ENCODE peak calls at places on chromosomes 2 and 18, in six cellular contexts. L, W, S, D, P and X are unnamed samples.

GRCh38 chr2:209473930-209474419 is 50.1 kb downstream of the MAP2 start:
- DNase-seq in D (no peak), S (no peak), L (peak), P (peak), W (no peak), X (peak)

GRCh38 chr2:101704046-101704466 is 6.5 kb downstream of the MAP4K4 start:
- DNase-seq in W (no peak), D (no peak), L (peak), P (peak), S (no peak), X (peak)

GRCh38 chr2:174779361-174779928 is 15.2 kb upstream of the CHRNA1 start:
- DNase-seq in D (no peak), P (peak), S (no peak), W (no peak), L (peak), X (peak)

GRCh38 chr2:172102159-172102857 is 392 bp downstream of the DLX2 start:
- DNase-seq in W (no peak), P (peak), S (no peak), L (peak), D (no peak), X (peak)

GRCh38 chr2:39181297-39181696 is 60.4 kb upstream of the SOS1 start:
- DNase-seq in S (no peak), P (no peak), D (no peak), W (no peak), L (peak), X (peak)

GRCh38 chr2:172196768-172197322 is 94.1 kb upstream of the DLX2 start:
- DNase-seq in D (no peak), W (no peak), L (peak), S (no peak), P (peak), X (peak)

GRCh38 chr2:68251855-68252406 is 401 bp downstream of the PPP3R1 start:
- DNase-seq in D (peak), P (no peak), W (no peak), L (no peak), S (peak), X (no peak)

GRCh38 chr2:231458368-231458767 is 5.9 kb downstream of the NCL start:
- DNase-seq in P (no peak), L (no peak), W (no peak), D (no peak), S (no peak), X (no peak)

GRCh38 chr2:215793747-215794595 is 219.4 kb downstream of the MREG start:
- DNase-seq in D (no peak), P (peak), L (peak), W (no peak), S (no peak), X (peak)

GRCh38 chr2:221524158-221524557 is 47.9 kb downstream of the EPHA4 start:
- DNase-seq in L (no peak), D (no peak), S (no peak), W (no peak), P (no peak), X (no peak)

GRCh38 chr2:221518201-221518936 is 53.7 kb downstream of the EPHA4 start:
- DNase-seq in D (no peak), P (peak), L (peak), W (no peak), S (no peak), X (no peak)

GRCh38 chr2:221518937-221519635 is 53.0 kb downstream of the EPHA4 start:
- DNase-seq in S (no peak), W (no peak), P (no peak), L (peak), D (no peak), X (no peak)

GRCh38 chr2:221517362-221518121 is 54.6 kb downstream of the EPHA4 start:
- DNase-seq in W (no peak), L (peak), P (peak), S (no peak), D (no peak), X (peak)

GRCh38 chr2:221521261-221521845 is 50.8 kb downstream of the EPHA4 start:
- DNase-seq in D (no peak), P (no peak), W (no peak), S (no peak), L (no peak), X (no peak)
- H3K4me2 ChIP-seq in D (no peak), P (no peak), W (no peak), S (no peak), L (no peak), X (no peak)

GRCh38 chr18:1436199-1436598 is 531.5 kb downstream of the ADCYAP1 start:
- DNase-seq in W (no peak), S (no peak), L (no peak), D (no peak), P (no peak), X (no peak)
- H3K14ac ChIP-seq in W (no peak), S (no peak), L (no peak), D (no peak), P (no peak), X (no peak)

DNA sequence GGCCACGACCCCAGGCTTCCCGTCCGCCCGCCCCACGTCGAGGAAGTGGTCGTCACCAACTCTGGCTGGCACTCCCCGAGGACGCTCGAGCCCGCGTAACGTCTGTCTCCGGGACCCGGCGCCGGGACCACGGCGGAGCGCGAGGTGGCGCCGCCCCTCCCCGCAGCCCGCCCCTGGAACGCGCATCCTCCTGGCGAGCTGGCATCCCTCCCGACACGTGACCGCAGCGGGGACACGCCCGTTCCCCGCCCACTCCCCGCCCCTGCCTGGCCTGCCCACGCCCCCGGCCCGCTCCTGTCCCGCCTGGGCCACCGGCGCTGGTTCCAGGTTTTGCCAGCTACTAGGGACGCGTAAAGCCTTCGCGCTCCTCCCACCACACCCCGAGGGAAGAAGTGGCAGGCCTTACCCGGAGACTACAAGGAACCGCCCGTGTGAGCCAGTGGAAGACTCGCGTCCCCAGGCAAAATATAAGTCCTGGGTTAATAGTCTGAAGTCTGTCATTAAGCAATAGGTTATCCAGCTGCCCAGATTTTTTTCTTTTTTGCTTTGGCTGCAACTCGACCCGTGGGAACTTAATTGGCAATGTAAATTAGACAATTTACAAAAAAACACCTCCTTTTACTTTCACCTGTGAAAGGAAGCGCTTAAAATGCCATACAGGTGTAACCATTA is at the start of gene OSBPL1A:
- DNase-seq in P (peak), S (peak), L (peak), W (peak), D (peak), X (peak)
- H3K23ac ChIP-seq in P (no peak), S (no peak), L (peak), W (no peak), D (no peak), X (no peak)

GRCh38 chr2:25982273-25982967 is at the start of gene KIF3C:
- DNase-seq in D (peak), P (peak), S (peak), W (peak), L (peak), X (peak)

GRCh38 chr2:25980076-25980887 is 2.0 kb downstream of the KIF3C start:
- DNase-seq in D (no peak), S (no peak), P (no peak), L (no peak), W (no peak), X (no peak)

GRCh38 chr2:25979006-25979405 is 3.3 kb downstream of the KIF3C start:
- DNase-seq in S (no peak), D (no peak), P (no peak), L (no peak), W (no peak), X (no peak)

GRCh38 chr2:25981596-25982272 is 563 bp downstream of the KIF3C start:
- DNase-seq in D (peak), P (no peak), W (no peak), S (no peak), L (no peak), X (peak)

GRCh38 chr2:25980951-25981350 is 1.3 kb downstream of the KIF3C start:
- DNase-seq in D (no peak), L (no peak), P (no peak), S (no peak), W (no peak), X (no peak)
- H3K4me2 ChIP-seq in D (peak), L (no peak), P (no peak), S (no peak), W (peak), X (no peak)

DNA sequence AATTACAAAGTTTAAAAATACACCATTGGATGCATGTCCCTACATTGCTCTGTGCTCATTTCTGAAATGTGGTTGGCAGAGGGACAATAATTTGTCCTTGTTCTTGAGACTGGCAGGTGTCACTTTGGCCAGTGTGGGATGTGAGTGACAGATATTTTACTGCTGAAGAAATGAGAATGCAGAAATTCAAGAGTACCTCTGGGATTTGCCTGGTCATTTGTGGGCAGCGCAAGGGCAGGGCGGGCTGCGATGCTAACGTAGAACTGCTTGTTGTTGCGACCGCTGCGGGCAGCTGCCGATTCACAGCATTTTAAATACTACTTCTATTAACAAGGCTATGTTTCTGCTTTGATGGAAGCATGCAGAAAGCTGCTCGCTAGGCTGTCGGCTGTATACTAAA is 268.6 kb downstream of the FIGN start:
- DNase-seq in S (no peak), D (no peak), L (no peak), W (no peak), P (no peak), X (no peak)
- H3K14ac ChIP-seq in S (no peak), D (no peak), L (no peak), W (no peak), P (no peak), X (no peak)

GRCh38 chr18:9136315-9137141 is at the start of gene ANKRD12:
- DNase-seq in L (peak), P (peak), W (peak), S (peak), D (peak), X (peak)
- H3K23ac ChIP-seq in L (peak), P (no peak), W (peak), S (peak), D (peak), X (no peak)